ENCODE peak calls at places on chromosome 19, in four cellular contexts. Q is HTR-8/SVneo; N is colonic mucosa; J is stimulated activated CD4-positive, alpha-beta T cell treated with anti-CD3 and anti-CD28 coated beads, Interleukin-4, amount 100 ng/mL, for 4 hours. C is an unnamed sample.

GRCh38 chr19:34336781-34337271 is 28.2 kb upstream of the GPI start:
- DNase-seq in Q (peak), N (no peak), J (peak), C (no peak)

GRCh38 chr19:5358173-5358800 is 17.7 kb upstream of the PTPRS start:
- DNase-seq in Q (no peak), N (no peak), J (no peak), C (no peak)

GRCh38 chr19:367963-368623 is 23.5 kb upstream of the MIER2 start:
- DNase-seq in Q (no peak), N (no peak), J (no peak), C (no peak)

GRCh38 chr19:38844093-38844686 is 5.6 kb downstream of the HNRNPL start:
- DNase-seq in Q (no peak), N (no peak), J (no peak), C (no peak)

GRCh38 chr19:39544201-39544903 is 4.4 kb upstream of the EID2 start:
- DNase-seq in Q (no peak), N (no peak), J (peak), C (no peak)

GRCh38 chr19:47257411-47258169 is 1.3 kb downstream of the CCDC9 start:
- DNase-seq in Q (peak), N (no peak), J (no peak), C (no peak)

GRCh38 chr19:28607066-28607583 is 605.8 kb downstream of the UQCRFS1 start:
- DNase-seq in Q (no peak), N (no peak), J (no peak), C (no peak)

GRCh38 chr19:47239610-47240296 is 8.8 kb upstream of the BBC3 start:
- DNase-seq in Q (peak), N (no peak), J (no peak), C (peak)

GRCh38 chr19:35806597-35806996 is 6.0 kb downstream of the PRODH2 start:
- DNase-seq in Q (no peak), N (no peak), J (no peak), C (no peak)

GRCh38 chr19:10291554-10292205 is 1.9 kb downstream of the ICAM5 start:
- DNase-seq in Q (no peak), N (no peak), J (no peak), C (no peak)

C was measured in activated B cell treated with CpG ODN at 0.5 μM for 24 hours.